ENCODE peak calls at places on chromosome 1, in four cellular contexts. One of them, this sample, is unnamed.

GRCh38 chr1:17878837-17879236 is 123.7 kb downstream of the ACTL8 start:
- DNase-seq in HCT116: no peak
- DNase-seq in ovary: no peak
- DNase-seq in tibial nerve: no peak
- DNase-seq in this sample: no peak

GRCh38 chr1:91891969-91892368 is 6.0 kb upstream of the TGFBR3 start:
- DNase-seq in tibial nerve: no peak
- DNase-seq in ovary: no peak
- DNase-seq in HCT116: no peak
- DNase-seq in this sample: no peak

GRCh38 chr1:214967865-214968575 is 114.5 kb upstream of the KCNK2 start:
- DNase-seq in tibial nerve: no peak
- DNase-seq in HCT116: no peak
- DNase-seq in ovary: no peak
- DNase-seq in this sample: no peak

GRCh38 chr1:211476200-211476849 is 15.6 kb downstream of the RD3 start:
- DNase-seq in ovary: peak; percentile 54
- DNase-seq in HCT116: peak; percentile 51
- DNase-seq in tibial nerve: peak; percentile 48
- DNase-seq in this sample: peak; percentile 66

GRCh38 chr1:226952121-226952441 is 12.0 kb downstream of the COQ8A start:
- DNase-seq in ovary: no peak
- DNase-seq in tibial nerve: no peak
- DNase-seq in HCT116: no peak
- DNase-seq in this sample: no peak

GRCh38 chr1:44587796-44588460 is 86.4 kb downstream of the TMEM53 start:
- DNase-seq in ovary: no peak
- DNase-seq in tibial nerve: no peak
- DNase-seq in HCT116: no peak
- DNase-seq in this sample: no peak

GRCh38 chr1:22440582-22440981 is 11.1 kb upstream of the ZBTB40 start:
- DNase-seq in HCT116: no peak
- DNase-seq in ovary: no peak
- DNase-seq in tibial nerve: no peak
- DNase-seq in this sample: peak; percentile 25

GRCh38 chr1:190399233-190399632 is 78.4 kb downstream of the BRINP3 start:
- DNase-seq in HCT116: no peak
- DNase-seq in tibial nerve: no peak
- DNase-seq in ovary: no peak
- DNase-seq in this sample: no peak

GRCh38 chr1:113282897-113283285 is 107.4 kb upstream of the MAGI3 start:
- DNase-seq in HCT116: no peak
- DNase-seq in tibial nerve: no peak
- DNase-seq in ovary: no peak
- DNase-seq in this sample: no peak

GRCh38 chr1:177286396-177286795 is 115.6 kb downstream of the BRINP2 start:
- DNase-seq in ovary: no peak
- DNase-seq in tibial nerve: no peak
- DNase-seq in HCT116: no peak
- DNase-seq in this sample: no peak

GRCh38 chr1:213371769-213372619 is 321.0 kb downstream of the RPS6KC1 start:
- DNase-seq in tibial nerve: no peak
- DNase-seq in HCT116: no peak
- DNase-seq in ovary: no peak
- DNase-seq in this sample: no peak

GRCh38 chr1:20558180-20558579 is 5.8 kb downstream of the FAM43B start:
- DNase-seq in HCT116: no peak
- DNase-seq in tibial nerve: no peak
- DNase-seq in ovary: no peak
- DNase-seq in this sample: no peak

GRCh38 chr1:35466120-35466519 is 91.1 kb downstream of the KIAA0319L start:
- DNase-seq in ovary: no peak
- DNase-seq in HCT116: no peak
- DNase-seq in tibial nerve: no peak
- DNase-seq in this sample: no peak

GRCh38 chr1:183942933-183943693 is 94.4 kb downstream of the COLGALT2 start:
- DNase-seq in ovary: no peak
- DNase-seq in tibial nerve: no peak
- DNase-seq in HCT116: peak; percentile 92
- DNase-seq in this sample: peak; percentile 3

GRCh38 chr1:93016171-93016570 is 54.9 kb upstream of the DIPK1A start:
- DNase-seq in tibial nerve: no peak
- DNase-seq in HCT116: no peak
- DNase-seq in ovary: no peak
- DNase-seq in this sample: no peak

GRCh38 chr1:72936942-72937341 is 654.6 kb upstream of the NEGR1 start:
- DNase-seq in ovary: no peak
- DNase-seq in HCT116: no peak
- DNase-seq in tibial nerve: no peak
- DNase-seq in this sample: no peak

GRCh38 chr1:160707171-160708109 is 4.2 kb downstream of the CD48 start:
- DNase-seq in tibial nerve: no peak
- DNase-seq in ovary: no peak
- DNase-seq in HCT116: no peak
- DNase-seq in this sample: no peak
- TF ChIP-seq POLR2A in tibial nerve: no peak
- TF ChIP-seq POLR2A in ovary: no peak
- TF ChIP-seq POLR2A in HCT116: no peak
- TF ChIP-seq POLR2A in this sample: no peak

GRCh38 chr1:192739476-192740184 is 69.2 kb upstream of the RGS2 start:
- DNase-seq in tibial nerve: no peak
- DNase-seq in ovary: no peak
- DNase-seq in HCT116: no peak
- DNase-seq in this sample: no peak
- TF ChIP-seq POLR2A in tibial nerve: no peak
- TF ChIP-seq POLR2A in ovary: no peak
- TF ChIP-seq POLR2A in HCT116: no peak
- TF ChIP-seq POLR2A in this sample: no peak

GRCh38 chr1:67831850-67832513 is 1.3 kb downstream of the GNG12 start:
- DNase-seq in HCT116: peak; percentile 40
- DNase-seq in ovary: peak; percentile 66
- DNase-seq in tibial nerve: peak; percentile 29
- DNase-seq in this sample: no peak
- TF ChIP-seq POLR2A in HCT116: no peak
- TF ChIP-seq POLR2A in ovary: peak; percentile 25
- TF ChIP-seq POLR2A in tibial nerve: peak; percentile 36
- TF ChIP-seq POLR2A in this sample: no peak

GRCh38 chr1:64507897-64508296 is 38.0 kb downstream of the CACHD1 start:
- DNase-seq in tibial nerve: no peak
- DNase-seq in ovary: no peak
- DNase-seq in HCT116: no peak
- DNase-seq in this sample: no peak

GRCh38 chr1:64505232-64505943 is 35.5 kb downstream of the CACHD1 start:
- DNase-seq in ovary: peak; percentile 52
- DNase-seq in tibial nerve: no peak
- DNase-seq in HCT116: no peak
- DNase-seq in this sample: peak; percentile 63

GRCh38 chr1:64508521-64509096 is 38.7 kb downstream of the CACHD1 start:
- DNase-seq in tibial nerve: no peak
- DNase-seq in HCT116: no peak
- DNase-seq in ovary: no peak
- DNase-seq in this sample: no peak

GRCh38 chr1:64502924-64503323 is 33.0 kb downstream of the CACHD1 start:
- DNase-seq in ovary: no peak
- DNase-seq in tibial nerve: no peak
- DNase-seq in HCT116: no peak
- DNase-seq in this sample: no peak

DNA sequence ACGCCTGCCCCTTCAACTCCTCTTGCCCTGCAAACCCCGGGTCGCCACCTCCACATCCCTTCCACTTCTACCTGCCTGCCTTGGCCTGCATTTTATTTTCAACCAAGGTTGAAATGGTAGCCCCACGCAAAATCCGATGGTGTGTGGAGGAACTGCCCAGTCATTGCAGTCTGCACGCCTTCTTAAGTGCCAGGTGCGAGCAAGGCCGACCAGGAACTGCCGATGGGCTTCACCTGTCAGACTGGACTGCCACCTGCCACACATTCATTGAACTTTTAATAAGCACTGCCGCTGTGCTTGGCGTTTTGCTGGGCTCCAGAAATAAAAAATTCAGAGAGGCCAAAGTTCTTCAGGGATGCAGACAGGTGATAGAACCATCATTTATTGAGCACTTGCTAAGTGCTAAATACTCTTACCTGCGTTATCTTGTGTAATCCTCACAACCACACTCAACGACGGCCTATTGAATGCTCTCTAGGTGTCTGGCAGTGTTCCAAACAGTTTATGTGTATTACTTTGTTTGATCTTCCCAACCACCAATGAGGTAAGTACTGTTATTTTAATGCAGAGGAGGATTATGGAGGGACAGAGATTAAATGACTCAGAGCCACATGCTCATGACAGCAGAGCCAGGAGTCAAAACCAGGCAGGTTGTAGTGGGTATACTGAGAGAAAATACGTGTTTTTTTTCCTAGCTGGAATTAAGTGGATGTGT is 36.2 kb downstream of the CACHD1 start:
- DNase-seq in tibial nerve: no peak
- DNase-seq in HCT116: no peak
- DNase-seq in ovary: no peak
- DNase-seq in this sample: peak; percentile 40
- TF ChIP-seq POLR2A in tibial nerve: no peak
- TF ChIP-seq POLR2A in HCT116: no peak
- TF ChIP-seq POLR2A in ovary: no peak
- TF ChIP-seq POLR2A in this sample: no peak

DNA sequence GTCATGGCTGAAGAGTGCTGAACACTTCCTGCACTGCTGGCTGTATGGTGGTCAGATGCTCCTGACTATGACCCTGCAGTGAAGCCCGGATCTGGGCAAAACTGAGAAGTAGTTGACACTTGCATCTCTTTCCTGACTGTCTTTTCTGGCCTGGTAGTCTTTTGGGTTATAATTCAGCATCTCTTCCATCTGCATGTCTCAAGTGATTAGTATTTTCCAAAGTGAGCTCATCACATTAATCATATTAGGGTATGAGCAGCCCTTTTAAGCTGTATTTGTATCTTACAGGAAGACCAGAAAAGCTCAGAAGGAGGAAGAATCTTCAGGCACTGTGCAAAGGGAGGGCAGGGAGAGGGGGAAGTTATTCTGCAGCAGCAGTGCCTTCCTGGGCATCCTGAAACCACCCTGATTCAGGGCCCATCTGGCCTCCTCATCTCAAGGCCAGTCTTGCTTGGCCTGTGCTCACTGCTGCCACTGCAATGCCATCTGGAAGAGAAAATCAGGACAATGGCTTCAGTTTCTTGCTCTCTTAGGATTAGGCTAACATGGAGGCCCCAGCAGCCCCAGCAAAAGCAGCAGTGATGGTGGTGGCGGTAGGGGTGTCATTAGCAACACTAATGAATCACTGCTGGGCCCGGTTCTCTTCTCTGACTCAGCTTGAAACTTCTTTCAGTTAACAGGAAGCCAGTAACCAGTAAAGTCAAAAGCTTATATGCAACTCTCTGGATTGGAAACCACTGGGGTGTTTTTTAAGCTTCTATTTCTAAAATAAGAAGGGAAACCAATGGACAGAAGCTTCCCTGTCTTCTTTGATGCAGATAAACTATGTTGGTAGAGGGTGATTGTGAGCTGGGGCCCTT is 63.3 kb upstream of the WDR26 start:
- DNase-seq in tibial nerve: no peak
- DNase-seq in HCT116: no peak
- DNase-seq in ovary: no peak
- DNase-seq in this sample: no peak
- TF ChIP-seq POLR2A in tibial nerve: no peak
- TF ChIP-seq POLR2A in HCT116: no peak
- TF ChIP-seq POLR2A in ovary: no peak
- TF ChIP-seq POLR2A in this sample: no peak

GRCh38 chr1:209619696-209620483 is 32.3 kb downstream of the LAMB3 start:
- DNase-seq in tibial nerve: no peak
- DNase-seq in HCT116: no peak
- DNase-seq in ovary: no peak
- DNase-seq in this sample: no peak
- TF ChIP-seq POLR2A in tibial nerve: no peak
- TF ChIP-seq POLR2A in HCT116: no peak
- TF ChIP-seq POLR2A in ovary: no peak
- TF ChIP-seq POLR2A in this sample: no peak

This sample was measured in erythroblast.